ENCODE peak calls at places on chromosomes 11 and 22, in seven cellular contexts. B is tibial artery, X is brain microvascular endothelial cell, R is ACHN, K is T-helper 22 cell, P is IMR-90, C is endothelial cell. W is an unnamed sample.

GRCh38 chr11:11306855-11307254 is 46.2 kb downstream of the CSNK2A3 start:
- DNase-seq in X (peak), C (no peak), R (no peak), K (no peak), B (no peak), P (peak), W (no peak)

GRCh38 chr11:106497321-106497720 is 419.9 kb downstream of the AASDHPPT start:
- DNase-seq in X (no peak), P (no peak), C (no peak), K (no peak), R (no peak), B (no peak), W (no peak)

GRCh38 chr11:120226242-120226641 is 13.7 kb upstream of the POU2F3 start:
- DNase-seq in R (no peak), B (no peak), C (no peak), K (no peak), X (no peak), P (no peak), W (no peak)

GRCh38 chr11:71078482-71078881 is 173.9 kb downstream of the SHANK2 start:
- DNase-seq in C (no peak), R (peak), B (no peak), K (no peak), P (no peak), X (no peak), W (no peak)

GRCh38 chr11:128187829-128188228 is 399.5 kb downstream of the ETS1 start:
- DNase-seq in C (no peak), B (no peak), R (no peak), K (no peak), X (no peak), P (peak), W (no peak)

GRCh38 chr11:22041039-22041438 is 151.8 kb upstream of the ANO5 start:
- DNase-seq in P (no peak), K (no peak), C (no peak), R (no peak), X (no peak), B (no peak), W (no peak)

GRCh38 chr11:67160045-67160444 is 41.0 kb downstream of the KDM2A start:
- DNase-seq in X (no peak), P (no peak), K (no peak), C (no peak), R (no peak), B (no peak), W (no peak)

GRCh38 chr22:25361899-25362214 is 142.4 kb downstream of the CRYBB2 start:
- DNase-seq in R (no peak), X (no peak), B (no peak), C (no peak), P (no peak), K (no peak), W (no peak)

GRCh38 chr11:133978816-133979215 is 22.0 kb upstream of the IGSF9B start:
- DNase-seq in B (no peak), C (no peak), P (peak), R (no peak), X (no peak), K (no peak), W (no peak)

GRCh38 chr22:41305646-41306045 is 4.3 kb downstream of the ZC3H7B start:
- DNase-seq in P (peak), X (no peak), K (no peak), R (peak), B (peak), C (no peak), W (no peak)

GRCh38 chr11:125055107-125055715 is 7.9 kb upstream of the SLC37A2 start:
- DNase-seq in C (no peak), B (no peak), X (no peak), R (no peak), P (no peak), K (no peak), W (no peak)

GRCh38 chr11:21567628-21568290 is 625.1 kb upstream of the ANO5 start:
- DNase-seq in X (no peak), B (no peak), K (no peak), R (no peak), P (no peak), C (no peak), W (no peak)

GRCh38 chr22:19068784-19069271 is 53.4 kb downstream of the DGCR2 start:
- DNase-seq in B (no peak), C (no peak), K (no peak), R (no peak), P (no peak), X (no peak), W (no peak)

GRCh38 chr22:39712081-39712480 is 141.5 kb downstream of the CACNA1I start:
- DNase-seq in P (no peak), K (no peak), X (no peak), C (no peak), R (no peak), B (no peak), W (no peak)

GRCh38 chr11:94974178-94974577 is 669 bp downstream of the KDM4D start:
- DNase-seq in K (no peak), X (no peak), B (no peak), P (no peak), C (no peak), R (no peak), W (no peak)

GRCh38 chr11:118619444-118620205 is 12.2 kb downstream of the PHLDB1 start:
- DNase-seq in X (peak), P (peak), R (peak), B (peak), C (no peak), K (no peak), W (no peak)

GRCh38 chr11:24155792-24156191 is 341.1 kb upstream of the LUZP2 start:
- DNase-seq in C (no peak), P (no peak), K (no peak), R (no peak), B (no peak), X (no peak), W (no peak)

GRCh38 chr22:38204784-38205183 is 3.0 kb downstream of the MAFF start:
- DNase-seq in K (no peak), C (no peak), B (no peak), R (no peak), P (no peak), X (no peak), W (no peak)

GRCh38 chr22:29854432-29854831 is 16.4 kb upstream of the ASCC2 start:
- DNase-seq in B (peak), K (no peak), C (no peak), R (no peak), X (no peak), P (no peak), W (no peak)

GRCh38 chr22:33083212-33083611 is 25.0 kb upstream of the SYN3 start:
- DNase-seq in K (no peak), B (no peak), P (no peak), C (no peak), R (peak), X (no peak), W (no peak)

GRCh38 chr11:27696112-27696511 is 4.1 kb downstream of the BDNF start:
- DNase-seq in C (no peak), K (no peak), B (no peak), X (no peak), R (no peak), P (peak), W (no peak)

GRCh38 chr11:60858236-60858635 is 2.5 kb upstream of the PTGDR2 start:
- DNase-seq in X (no peak), P (no peak), B (no peak), K (no peak), C (no peak), R (no peak), W (no peak)

GRCh38 chr11:67024410-67024809 is 1.5 kb downstream of the SYT12 start:
- DNase-seq in B (no peak), X (no peak), C (no peak), R (no peak), K (peak), P (no peak), W (peak)

GRCh38 chr22:21866821-21867527 is 471 bp downstream of the MAPK1 start:
- DNase-seq in P (no peak), X (peak), K (no peak), B (peak), R (peak), C (no peak), W (peak)

GRCh38 chr11:26276798-26277424 is 55.0 kb upstream of the ANO3 start:
- DNase-seq in B (peak), X (peak), K (no peak), P (peak), R (peak), C (peak), W (peak)

GRCh38 chr11:36447947-36448346 is 62.1 kb downstream of the TRAF6 start:
- DNase-seq in B (no peak), X (no peak), C (no peak), K (no peak), P (no peak), R (no peak), W (no peak)

GRCh38 chr11:44108260-44108659 is 12.8 kb downstream of the EXT2 start:
- DNase-seq in B (no peak), P (no peak), R (no peak), X (no peak), C (no peak), K (no peak), W (no peak)

GRCh38 chr11:99766816-99767215 is 746.1 kb downstream of the CNTN5 start:
- DNase-seq in C (no peak), R (no peak), P (no peak), B (no peak), X (peak), K (no peak), W (no peak)

GRCh38 chr11:34411786-34412185 is 26.9 kb upstream of the CAT start:
- DNase-seq in R (no peak), X (no peak), B (no peak), P (no peak), K (no peak), C (no peak), W (no peak)

GRCh38 chr11:94147433-94147845 is 18.8 kb downstream of the PANX1 start:
- DNase-seq in B (no peak), C (no peak), K (no peak), R (no peak), X (no peak), P (no peak), W (peak)

GRCh38 chr11:112584674-112585073 is 324.0 kb upstream of the PLET1 start:
- DNase-seq in C (peak), B (no peak), R (no peak), P (no peak), X (no peak), K (no peak), W (peak)

GRCh38 chr11:103266167-103266831 is 157.1 kb downstream of the DYNC2H1 start:
- DNase-seq in K (no peak), X (no peak), P (no peak), R (no peak), C (no peak), B (no peak), W (no peak)

GRCh38 chr22:46707305-46707704 is 30.7 kb downstream of the CERK start:
- DNase-seq in P (no peak), C (no peak), B (no peak), K (no peak), X (no peak), R (no peak), W (no peak)

GRCh38 chr11:63915961-63916836 is 765 bp downstream of the RCOR2 start:
- DNase-seq in X (no peak), R (peak), B (no peak), P (no peak), C (peak), K (no peak), W (peak)

GRCh38 chr11:31987118-31988005 is 103.5 kb upstream of the RCN1 start:
- DNase-seq in R (no peak), C (peak), P (no peak), X (no peak), B (no peak), K (no peak), W (no peak)

W was measured in activated T-cell treated with anti-CD3 and anti-CD28 coated beads, Interleukin-2, amount 50 U/mL, for 72 hours.